ENCODE peak calls at places on chromosome 19, in seven cellular contexts. X is heart right ventricle, V is A549, C is AG09309, H is WTC11, Q is ascending aorta, I is cardiac fibroblast. S is an unnamed sample.

GRCh38 chr19:2453431-2454025 is 3.2 kb downstream of the LMNB2 start:
- DNase-seq in X (no peak), V (no peak), C (no peak), H (no peak), Q (no peak), I (no peak), S (no peak)

GRCh38 chr19:4700573-4700970 is 23.1 kb downstream of the DPP9 start:
- DNase-seq in X (no peak), V (no peak), C (no peak), H (peak), Q (no peak), I (no peak), S (no peak)

GRCh38 chr19:4414144-4414799 is 11.8 kb downstream of the CHAF1A start:
- DNase-seq in X (no peak), V (no peak), C (no peak), H (no peak), Q (no peak), I (peak), S (peak)

GRCh38 chr19:42113641-42114348 is 18.5 kb downstream of the POU2F2 start:
- DNase-seq in X (no peak), V (peak), C (peak), H (no peak), Q (peak), I (peak), S (peak)

GRCh38 chr19:46571495-46571894 is 29.6 kb upstream of the CALM3 start:
- DNase-seq in X (no peak), V (peak), C (no peak), H (peak), Q (no peak), I (peak), S (peak)

GRCh38 chr19:41939861-41940442 is 11.7 kb upstream of the ERFL start:
- DNase-seq in X (no peak), V (peak), C (no peak), H (peak), Q (no peak), I (no peak), S (no peak)

GRCh38 chr19:42075364-42075615 is 676 bp upstream of the ZNF574 start:
- DNase-seq in X (no peak), V (no peak), C (no peak), H (no peak), Q (no peak), I (no peak), S (no peak)

GRCh38 chr19:4533334-4533733 is 1.7 kb downstream of the PLIN5 start:
- DNase-seq in X (no peak), V (no peak), C (no peak), H (no peak), Q (no peak), I (no peak), S (no peak)

GRCh38 chr19:20558011-20558410 is 7.6 kb downstream of the ZNF737 start:
- DNase-seq in X (peak), V (no peak), C (no peak), H (peak), Q (no peak), I (no peak), S (no peak)

GRCh38 chr19:29806098-29806866 is 5.5 kb upstream of the CCNE1 start:
- DNase-seq in X (peak), V (peak), C (no peak), H (peak), Q (no peak), I (peak), S (peak)

GRCh38 chr19:58304255-58304654 is 922 bp upstream of the ERVK3-1 start:
- DNase-seq in X (no peak), V (no peak), C (no peak), H (no peak), Q (no peak), I (no peak), S (no peak)

GRCh38 chr19:8355631-8356402 is 8.1 kb upstream of the ANGPTL4 start:
- DNase-seq in X (no peak), V (no peak), C (peak), H (no peak), Q (peak), I (peak), S (peak)

GRCh38 chr19:2923510-2923909 is 21.3 kb downstream of the ZNF77 start:
- DNase-seq in X (no peak), V (no peak), C (peak), H (no peak), Q (no peak), I (peak), S (peak)

GRCh38 chr19:876089-876488 is 16.6 kb downstream of the CFD start:
- DNase-seq in X (no peak), V (no peak), C (no peak), H (no peak), Q (no peak), I (no peak), S (no peak)

GRCh38 chr19:5765220-5765619 is 19.3 kb downstream of the PRR22 start:
- DNase-seq in X (no peak), V (no peak), C (no peak), H (no peak), Q (no peak), I (no peak), S (no peak)

GRCh38 chr19:51810228-51810627 is 15.3 kb downstream of the FPR3 start:
- DNase-seq in X (no peak), V (no peak), C (no peak), H (no peak), Q (no peak), I (peak), S (peak)

GRCh38 chr19:51809787-51810186 is 14.8 kb downstream of the FPR3 start:
- DNase-seq in X (no peak), V (no peak), C (no peak), H (no peak), Q (no peak), I (no peak), S (no peak)

GRCh38 chr19:51808333-51808986 is 13.5 kb downstream of the FPR3 start:
- DNase-seq in X (no peak), V (no peak), C (peak), H (no peak), Q (no peak), I (peak), S (peak)

GRCh38 chr19:51807111-51807701 is 12.2 kb downstream of the FPR3 start:
- DNase-seq in X (no peak), V (no peak), C (no peak), H (peak), Q (no peak), I (peak), S (peak)

DNA sequence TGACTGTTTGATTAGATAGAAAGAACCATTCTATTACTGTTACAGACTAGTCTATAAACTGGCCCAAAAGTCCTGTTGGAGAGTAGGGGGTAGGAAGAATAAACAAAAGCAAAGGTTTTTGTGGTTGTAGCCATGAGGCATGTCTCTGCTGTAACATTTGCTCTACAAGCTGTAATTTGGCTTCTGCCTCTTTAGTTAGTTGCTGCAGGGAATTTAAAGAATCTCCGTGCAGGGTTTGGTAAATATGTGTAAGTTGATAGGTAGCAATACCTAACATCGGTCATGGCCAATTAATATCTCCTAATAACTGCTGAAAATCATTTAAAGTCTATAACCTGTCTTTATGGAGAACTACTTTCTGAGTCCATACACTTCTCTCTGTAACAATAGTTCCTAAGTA is 13.0 kb downstream of the FPR3 start:
- DNase-seq in X (no peak), V (no peak), C (no peak), H (no peak), Q (no peak), I (no peak), S (no peak)
- TF ChIP-seq CTCF in X (no peak), V (no peak), C (no peak), H (no peak), Q (no peak), I (no peak), S (no peak)

GRCh38 chr19:38490861-38491260 is 57.4 kb downstream of the RYR1 start:
- DNase-seq in X (no peak), V (no peak), C (no peak), H (no peak), Q (no peak), I (no peak), S (no peak)
- TF ChIP-seq CTCF in X (no peak), V (no peak), C (no peak), H (no peak), Q (no peak), I (no peak), S (no peak)

GRCh38 chr19:54211214-54211613 is 10.6 kb downstream of the RPS9 start:
- DNase-seq in X (no peak), V (no peak), C (no peak), H (no peak), Q (no peak), I (no peak), S (no peak)
- TF ChIP-seq CTCF in X (no peak), V (no peak), C (no peak), H (no peak), Q (no peak), I (no peak), S (no peak)

DNA sequence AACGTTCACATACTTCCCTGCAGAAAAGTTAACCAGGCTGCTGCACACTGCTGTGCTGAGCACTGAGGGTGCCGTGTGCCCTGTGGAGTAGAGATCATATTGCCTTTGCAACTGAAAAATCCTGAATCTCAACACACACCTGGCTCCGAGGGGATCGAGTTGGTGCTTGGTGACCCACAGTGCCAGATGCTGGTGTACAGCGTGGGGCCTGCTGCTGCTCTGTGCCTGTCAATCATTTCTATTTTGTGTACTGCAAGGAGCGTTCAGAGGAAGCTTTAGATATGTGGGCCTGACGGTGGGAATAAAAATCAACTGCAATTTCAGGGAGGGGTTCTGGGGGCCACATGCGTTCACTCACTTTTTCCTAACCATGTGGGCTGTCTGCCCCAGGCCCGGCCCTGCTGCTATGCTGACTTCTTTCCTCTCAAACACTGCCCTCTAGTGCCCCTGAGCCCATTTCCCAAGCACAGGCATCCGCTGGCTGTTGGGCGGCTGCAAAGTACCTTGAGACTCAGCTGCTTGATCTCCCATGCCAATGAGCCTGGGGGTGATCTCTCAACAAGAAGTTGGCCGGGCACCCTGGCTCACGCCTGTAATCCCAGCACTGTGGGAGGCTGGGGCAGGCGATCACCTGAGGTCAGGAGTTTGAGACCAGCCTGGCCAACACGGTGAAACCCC is 9.7 kb upstream of the LENG8 start:
- DNase-seq in X (no peak), V (peak), C (no peak), H (peak), Q (no peak), I (peak), S (no peak)
- TF ChIP-seq CTCF in X (peak), V (peak), C (peak), H (no peak), Q (peak), I (peak), S (peak)

GRCh38 chr19:48637948-48638830 is 1.0 kb upstream of the DBP start:
- DNase-seq in X (peak), V (peak), C (peak), H (peak), Q (peak), I (peak), S (peak)
- TF ChIP-seq CTCF in X (no peak), V (no peak), C (no peak), H (no peak), Q (no peak), I (no peak), S (no peak)